ENCODE peak calls at places on chromosomes 13 and 19, in seven cellular contexts. One of them, this sample, is unnamed.

GRCh38 chr19:11813801-11814706 is at the start of gene ZNF440:
- ATAC-seq in mucosa of descending colon: peak
- ATAC-seq in GM12878: peak
- ATAC-seq in left lung: peak
- ATAC-seq in lung: peak
- ATAC-seq in body of pancreas: peak
- ATAC-seq in right cardiac atrium: peak
- ATAC-seq in this sample: peak

GRCh38 chr19:43984687-43985000 is 656 bp downstream of the ZNF155 start:
- ATAC-seq in mucosa of descending colon: peak
- ATAC-seq in GM12878: peak
- ATAC-seq in left lung: peak
- ATAC-seq in lung: no peak
- ATAC-seq in body of pancreas: peak
- ATAC-seq in right cardiac atrium: peak
- ATAC-seq in this sample: peak

GRCh38 chr13:112977525-112977924 is 8.5 kb downstream of the MCF2L start:
- ATAC-seq in mucosa of descending colon: no peak
- ATAC-seq in GM12878: no peak
- ATAC-seq in left lung: no peak
- ATAC-seq in lung: no peak
- ATAC-seq in body of pancreas: no peak
- ATAC-seq in right cardiac atrium: no peak
- ATAC-seq in this sample: no peak

GRCh38 chr13:75442736-75443234 is 39.2 kb downstream of the TBC1D4 start:
- ATAC-seq in mucosa of descending colon: peak
- ATAC-seq in GM12878: peak
- ATAC-seq in left lung: no peak
- ATAC-seq in lung: no peak
- ATAC-seq in body of pancreas: no peak
- ATAC-seq in right cardiac atrium: peak
- ATAC-seq in this sample: no peak

GRCh38 chr19:48991823-48992570 is 1.1 kb downstream of the GYS1 start:
- ATAC-seq in mucosa of descending colon: peak
- ATAC-seq in GM12878: peak
- ATAC-seq in left lung: peak
- ATAC-seq in lung: peak
- ATAC-seq in body of pancreas: no peak
- ATAC-seq in right cardiac atrium: peak
- ATAC-seq in this sample: peak

GRCh38 chr19:514166-514663 is 6.9 kb downstream of the TPGS1 start:
- ATAC-seq in mucosa of descending colon: no peak
- ATAC-seq in GM12878: no peak
- ATAC-seq in left lung: no peak
- ATAC-seq in lung: no peak
- ATAC-seq in body of pancreas: no peak
- ATAC-seq in right cardiac atrium: no peak
- ATAC-seq in this sample: no peak

GRCh38 chr19:7792286-7792685 is 29.2 kb downstream of the CLEC4M start:
- ATAC-seq in mucosa of descending colon: no peak
- ATAC-seq in GM12878: no peak
- ATAC-seq in left lung: no peak
- ATAC-seq in lung: no peak
- ATAC-seq in body of pancreas: no peak
- ATAC-seq in right cardiac atrium: no peak
- ATAC-seq in this sample: no peak

GRCh38 chr19:46345157-46345556 is 1.7 kb upstream of the PPP5C start:
- ATAC-seq in mucosa of descending colon: no peak
- ATAC-seq in GM12878: no peak
- ATAC-seq in left lung: no peak
- ATAC-seq in lung: no peak
- ATAC-seq in body of pancreas: no peak
- ATAC-seq in right cardiac atrium: no peak
- ATAC-seq in this sample: no peak

GRCh38 chr19:36106441-36106840 is 4.5 kb upstream of the OVOL3 start:
- ATAC-seq in mucosa of descending colon: no peak
- ATAC-seq in GM12878: no peak
- ATAC-seq in left lung: no peak
- ATAC-seq in lung: no peak
- ATAC-seq in body of pancreas: no peak
- ATAC-seq in right cardiac atrium: no peak
- ATAC-seq in this sample: no peak

GRCh38 chr19:34838753-34839431 is 65.9 kb upstream of the ZNF599 start:
- ATAC-seq in mucosa of descending colon: peak
- ATAC-seq in GM12878: no peak
- ATAC-seq in left lung: peak
- ATAC-seq in lung: no peak
- ATAC-seq in body of pancreas: no peak
- ATAC-seq in right cardiac atrium: peak
- ATAC-seq in this sample: no peak

DNA sequence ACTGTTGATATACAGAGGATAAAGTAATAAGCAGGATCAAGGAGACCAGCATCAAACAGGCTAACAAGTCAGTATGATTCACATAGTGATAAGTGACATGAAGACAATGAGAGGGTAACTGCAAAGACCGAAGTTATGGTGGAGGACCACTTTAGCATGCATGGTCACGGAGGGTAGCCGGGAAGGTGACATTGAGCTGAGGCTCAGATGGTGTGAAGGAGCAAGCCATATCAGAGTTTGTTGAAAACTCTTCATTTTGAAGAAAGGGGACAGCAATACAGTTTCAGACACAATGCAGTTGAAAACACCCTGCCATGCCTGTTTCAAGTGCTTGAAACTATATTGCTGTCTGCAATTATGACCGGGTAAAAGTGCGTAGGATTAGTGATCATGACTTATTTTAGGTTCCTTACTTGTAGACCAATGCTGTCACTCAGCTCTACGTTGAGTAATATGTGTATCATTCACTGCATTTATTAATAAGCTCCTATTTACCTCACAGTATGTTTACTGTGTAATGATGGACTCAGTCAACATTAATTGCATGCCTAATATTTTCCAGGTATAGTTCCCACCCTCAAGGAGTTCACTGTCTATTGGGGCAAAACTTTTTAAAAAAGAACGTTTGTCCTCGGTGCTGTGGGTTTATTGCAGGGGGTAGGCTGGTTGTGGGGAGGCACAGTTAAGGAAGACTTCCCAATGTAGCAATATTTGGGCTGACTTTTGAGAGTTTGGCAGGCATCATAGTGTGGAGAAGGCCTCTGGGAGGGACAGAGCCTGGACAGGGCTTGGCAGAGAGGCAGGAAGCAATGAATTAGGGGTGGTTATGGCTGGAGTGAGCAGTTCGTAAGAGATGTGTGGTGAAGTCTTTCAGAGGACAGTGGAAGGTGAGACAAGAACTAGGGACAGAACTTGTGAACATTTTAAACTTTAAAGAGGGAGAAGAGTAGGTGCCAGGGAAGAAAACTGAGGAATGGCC is 3.2 kb downstream of the UBAC2 start:
- ATAC-seq in mucosa of descending colon: no peak
- ATAC-seq in GM12878: peak
- ATAC-seq in left lung: no peak
- ATAC-seq in lung: no peak
- ATAC-seq in body of pancreas: no peak
- ATAC-seq in right cardiac atrium: no peak
- ATAC-seq in this sample: no peak
- H3K4me3 ChIP-seq in mucosa of descending colon: no peak
- H3K4me3 ChIP-seq in GM12878: peak
- H3K4me3 ChIP-seq in left lung: no peak
- H3K4me3 ChIP-seq in lung: no peak
- H3K4me3 ChIP-seq in body of pancreas: no peak
- H3K4me3 ChIP-seq in right cardiac atrium: no peak
- H3K4me3 ChIP-seq in this sample: no peak

GRCh38 chr19:1624458-1624857 is 19.2 kb upstream of the UQCR11 start:
- ATAC-seq in mucosa of descending colon: peak
- ATAC-seq in GM12878: peak
- ATAC-seq in left lung: peak
- ATAC-seq in lung: peak
- ATAC-seq in body of pancreas: peak
- ATAC-seq in right cardiac atrium: peak
- ATAC-seq in this sample: peak
- H3K4me3 ChIP-seq in mucosa of descending colon: no peak
- H3K4me3 ChIP-seq in GM12878: no peak
- H3K4me3 ChIP-seq in left lung: no peak
- H3K4me3 ChIP-seq in lung: no peak
- H3K4me3 ChIP-seq in body of pancreas: no peak
- H3K4me3 ChIP-seq in right cardiac atrium: no peak
- H3K4me3 ChIP-seq in this sample: no peak

DNA sequence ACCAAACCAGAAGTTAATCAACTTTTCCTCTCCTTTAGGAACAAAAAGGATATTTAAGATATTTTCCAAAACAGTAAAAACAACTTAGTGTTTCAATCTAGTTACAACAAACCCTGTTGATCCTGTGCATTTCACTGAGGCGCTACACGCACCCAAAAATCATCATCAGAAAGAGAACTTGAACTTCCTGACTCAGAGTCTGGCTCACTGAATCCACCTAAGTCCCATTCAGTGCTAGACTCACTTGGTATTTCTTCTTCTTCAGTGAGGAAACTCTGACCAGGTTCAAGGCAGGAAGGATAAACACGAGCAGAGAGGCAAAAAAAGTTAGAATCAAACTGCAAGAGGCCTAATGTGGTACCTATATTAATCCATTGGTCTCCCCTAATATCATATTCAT is 2.2 kb downstream of the KBTBD6 start:
- ATAC-seq in mucosa of descending colon: no peak
- ATAC-seq in GM12878: peak
- ATAC-seq in left lung: no peak
- ATAC-seq in lung: no peak
- ATAC-seq in body of pancreas: no peak
- ATAC-seq in right cardiac atrium: no peak
- ATAC-seq in this sample: no peak
- H3K4me3 ChIP-seq in mucosa of descending colon: no peak
- H3K4me3 ChIP-seq in GM12878: peak
- H3K4me3 ChIP-seq in left lung: no peak
- H3K4me3 ChIP-seq in lung: no peak
- H3K4me3 ChIP-seq in body of pancreas: no peak
- H3K4me3 ChIP-seq in right cardiac atrium: peak
- H3K4me3 ChIP-seq in this sample: no peak

DNA sequence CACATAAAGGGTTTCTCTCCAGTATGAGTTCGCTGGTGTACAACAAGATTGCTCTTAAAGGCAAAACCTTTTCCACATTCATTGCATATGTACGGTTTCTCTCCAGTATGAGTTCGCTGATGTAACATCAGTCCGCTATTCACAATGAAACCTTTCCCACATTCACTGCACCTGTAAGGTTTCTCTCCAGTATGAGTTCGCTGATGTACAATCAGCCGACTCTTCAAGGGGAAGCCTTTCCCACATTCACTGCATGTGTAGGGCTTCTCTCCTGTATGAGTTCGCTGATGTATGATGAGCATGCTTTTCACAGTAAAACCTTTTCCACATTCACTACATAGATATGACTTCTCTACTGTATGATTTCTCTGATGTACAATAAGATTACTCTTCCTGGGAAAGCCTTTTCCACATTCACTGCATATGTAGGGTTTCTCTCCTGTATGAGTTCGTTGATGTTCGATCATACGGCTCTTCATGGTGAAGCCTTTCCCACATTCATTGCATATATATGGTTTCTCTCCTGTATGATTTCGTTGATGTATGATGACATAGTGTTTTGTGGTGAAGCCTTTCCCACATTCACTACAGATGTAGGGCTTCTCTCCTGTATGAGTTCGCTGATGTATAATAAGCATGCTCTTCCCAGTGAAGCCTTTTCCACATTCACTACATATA is 6.0 kb upstream of the ZNF614 start:
- ATAC-seq in mucosa of descending colon: no peak
- ATAC-seq in GM12878: no peak
- ATAC-seq in left lung: no peak
- ATAC-seq in lung: no peak
- ATAC-seq in body of pancreas: no peak
- ATAC-seq in right cardiac atrium: no peak
- ATAC-seq in this sample: no peak
- H3K4me3 ChIP-seq in mucosa of descending colon: no peak
- H3K4me3 ChIP-seq in GM12878: no peak
- H3K4me3 ChIP-seq in left lung: no peak
- H3K4me3 ChIP-seq in lung: no peak
- H3K4me3 ChIP-seq in body of pancreas: no peak
- H3K4me3 ChIP-seq in right cardiac atrium: no peak
- H3K4me3 ChIP-seq in this sample: no peak

GRCh38 chr13:71477735-71478134 is 389.3 kb downstream of the DACH1 start:
- ATAC-seq in mucosa of descending colon: no peak
- ATAC-seq in GM12878: no peak
- ATAC-seq in left lung: no peak
- ATAC-seq in lung: no peak
- ATAC-seq in body of pancreas: no peak
- ATAC-seq in right cardiac atrium: no peak
- ATAC-seq in this sample: no peak
- H3K4me3 ChIP-seq in mucosa of descending colon: no peak
- H3K4me3 ChIP-seq in GM12878: no peak
- H3K4me3 ChIP-seq in left lung: no peak
- H3K4me3 ChIP-seq in lung: no peak
- H3K4me3 ChIP-seq in body of pancreas: no peak
- H3K4me3 ChIP-seq in right cardiac atrium: no peak
- H3K4me3 ChIP-seq in this sample: no peak

GRCh38 chr19:13207237-13208130 is 57.3 kb downstream of the IER2 start:
- ATAC-seq in mucosa of descending colon: no peak
- ATAC-seq in GM12878: peak
- ATAC-seq in left lung: peak
- ATAC-seq in lung: peak
- ATAC-seq in body of pancreas: no peak
- ATAC-seq in right cardiac atrium: peak
- ATAC-seq in this sample: peak
- H3K4me3 ChIP-seq in mucosa of descending colon: no peak
- H3K4me3 ChIP-seq in GM12878: peak
- H3K4me3 ChIP-seq in left lung: no peak
- H3K4me3 ChIP-seq in lung: no peak
- H3K4me3 ChIP-seq in body of pancreas: no peak
- H3K4me3 ChIP-seq in right cardiac atrium: peak
- H3K4me3 ChIP-seq in this sample: peak

GRCh38 chr19:53079313-53079924 is 23.8 kb downstream of the ZNF160 start:
- ATAC-seq in mucosa of descending colon: no peak
- ATAC-seq in GM12878: no peak
- ATAC-seq in left lung: no peak
- ATAC-seq in lung: no peak
- ATAC-seq in body of pancreas: no peak
- ATAC-seq in right cardiac atrium: no peak
- ATAC-seq in this sample: no peak

GRCh38 chr19:53086949-53087348 is 16.3 kb downstream of the ZNF160 start:
- ATAC-seq in mucosa of descending colon: no peak
- ATAC-seq in GM12878: no peak
- ATAC-seq in left lung: peak
- ATAC-seq in lung: no peak
- ATAC-seq in body of pancreas: peak
- ATAC-seq in right cardiac atrium: peak
- ATAC-seq in this sample: peak

GRCh38 chr19:53085496-53085895 is 17.7 kb downstream of the ZNF160 start:
- ATAC-seq in mucosa of descending colon: no peak
- ATAC-seq in GM12878: no peak
- ATAC-seq in left lung: no peak
- ATAC-seq in lung: no peak
- ATAC-seq in body of pancreas: no peak
- ATAC-seq in right cardiac atrium: no peak
- ATAC-seq in this sample: no peak

GRCh38 chr19:53078668-53079067 is 24.6 kb downstream of the ZNF160 start:
- ATAC-seq in mucosa of descending colon: no peak
- ATAC-seq in GM12878: no peak
- ATAC-seq in left lung: no peak
- ATAC-seq in lung: no peak
- ATAC-seq in body of pancreas: no peak
- ATAC-seq in right cardiac atrium: no peak
- ATAC-seq in this sample: no peak

GRCh38 chr19:53082929-53083328 is 20.3 kb downstream of the ZNF160 start:
- ATAC-seq in mucosa of descending colon: no peak
- ATAC-seq in GM12878: no peak
- ATAC-seq in left lung: no peak
- ATAC-seq in lung: no peak
- ATAC-seq in body of pancreas: no peak
- ATAC-seq in right cardiac atrium: no peak
- ATAC-seq in this sample: no peak
- H3K4me3 ChIP-seq in mucosa of descending colon: no peak
- H3K4me3 ChIP-seq in GM12878: no peak
- H3K4me3 ChIP-seq in left lung: no peak
- H3K4me3 ChIP-seq in lung: no peak
- H3K4me3 ChIP-seq in body of pancreas: no peak
- H3K4me3 ChIP-seq in right cardiac atrium: no peak
- H3K4me3 ChIP-seq in this sample: no peak